ENCODE peak calls at places on chromosome 11, in five cellular contexts. U is NCI-H69, A is HepG2, F is T-helper 2 cell, Z is kidney glomerular epithelial cell. M is an unnamed sample.

GRCh38 chr11:64868904-64869570 is 9.4 kb downstream of the EHD1 start:
- DNase-seq in U (no peak), A (no peak), F (peak; percentile 28), Z (peak; percentile 81), M (no peak)

GRCh38 chr11:134639586-134640330 is 227.7 kb upstream of the B3GAT1 start:
- DNase-seq in U (no peak), A (no peak), F (no peak), Z (no peak), M (no peak)

GRCh38 chr11:127002669-127003259 is 2.2 kb upstream of the KIRREL3 start:
- DNase-seq in U (peak; percentile 93), A (no peak), F (no peak), Z (peak; percentile 1), M (no peak)

GRCh38 chr11:8870461-8871282 is 40.3 kb upstream of the AKIP1 start:
- DNase-seq in U (peak; percentile 87), A (no peak), F (no peak), Z (peak; percentile 43), M (peak; percentile 71)

GRCh38 chr11:63837719-63838118 is 1.2 kb upstream of the MARK2 start:
- DNase-seq in U (no peak), A (no peak), F (no peak), Z (no peak), M (no peak)

GRCh38 chr11:129723146-129723963 is 92.3 kb upstream of the TMEM45B start:
- DNase-seq in U (no peak), A (no peak), F (no peak), Z (no peak), M (no peak)

GRCh38 chr11:103907548-103908455 is 128.6 kb upstream of the DDI1 start:
- DNase-seq in U (no peak), A (no peak), F (no peak), Z (no peak), M (no peak)

GRCh38 chr11:35144103-35144741 is 5.3 kb downstream of the CD44 start:
- DNase-seq in U (peak; percentile 67), A (no peak), F (peak; percentile 43), Z (no peak), M (no peak)

GRCh38 chr11:103480421-103480820 is 371.2 kb downstream of the DYNC2H1 start:
- DNase-seq in U (peak; percentile 45), A (no peak), F (no peak), Z (no peak), M (no peak)

GRCh38 chr11:1756791-1757771 is 6.6 kb downstream of the CTSD start:
- DNase-seq in U (no peak), A (no peak), F (no peak), Z (no peak), M (no peak)

GRCh38 chr11:70080763-70081162 is 2.6 kb downstream of the ANO1 start:
- DNase-seq in U (no peak), A (no peak), F (no peak), Z (no peak), M (no peak)

GRCh38 chr11:120089036-120090001 is 48.6 kb downstream of the TRIM29 start:
- DNase-seq in U (no peak), A (no peak), F (no peak), Z (no peak), M (no peak)

GRCh38 chr11:12206529-12206928 is 96.1 kb downstream of the MICAL2 start:
- DNase-seq in U (no peak), A (no peak), F (no peak), Z (no peak), M (no peak)

GRCh38 chr11:101129203-101129943 is at the start of gene PGR:
- DNase-seq in U (peak; percentile 37), A (no peak), F (no peak), Z (no peak), M (no peak)

GRCh38 chr11:37841016-37841415 is 1243.0 kb upstream of the RAG2 start:
- DNase-seq in U (no peak), A (no peak), F (no peak), Z (peak; percentile 26), M (no peak)

GRCh38 chr11:60951611-60951908 is 416 bp downstream of the SLC15A3 start:
- DNase-seq in U (no peak), A (no peak), F (no peak), Z (no peak), M (no peak)

GRCh38 chr11:82701847-82702520 is 31.7 kb downstream of the FAM181B start:
- DNase-seq in U (peak; percentile 69), A (peak; percentile 37), F (no peak), Z (peak; percentile 23), M (peak; percentile 44)

GRCh38 chr11:65355776-65356393 is 1.3 kb downstream of the TIGD3 start:
- DNase-seq in U (peak; percentile 78), A (no peak), F (no peak), Z (no peak), M (no peak)

GRCh38 chr11:71535825-71536224 is 2.0 kb upstream of the KRTAP5-8 start:
- DNase-seq in U (no peak), A (no peak), F (no peak), Z (no peak), M (no peak)

GRCh38 chr11:102186836-102187235 is 76.6 kb downstream of the YAP1 start:
- DNase-seq in U (no peak), A (peak; percentile 90), F (no peak), Z (no peak), M (peak; percentile 39)

GRCh38 chr11:94449437-94449836 is 44.2 kb downstream of the MRE11 start:
- DNase-seq in U (peak; percentile 86), A (peak; percentile 83), F (no peak), Z (peak; percentile 76), M (peak; percentile 1)

GRCh38 chr11:13927496-13927895 is 35.0 kb upstream of the SPON1 start:
- DNase-seq in U (peak; percentile 45), A (no peak), F (no peak), Z (no peak), M (no peak)